ENCODE peak calls at places on chromosomes 16 and 17, in ten cellular contexts. B is dorsolateral prefrontal cortex, X is Peyer's patch, N is HCT116, Q is epithelial cell of esophagus, K is fibroblast of the aortic adventitia, D is body of pancreas, I is BE2C, F is WERI-Rb-1, Y is A549. S is an unnamed sample.

GRCh38 chr17:63785556-63785955 is 11.6 kb downstream of the DDX42 start:
- DNase-seq in X (no peak), N (no peak), Y (no peak), K (peak), I (no peak), D (no peak), B (no peak), Q (peak), F (no peak), S (no peak)

GRCh38 chr16:85936761-85937343 is 37.9 kb downstream of the IRF8 start:
- DNase-seq in X (no peak), Q (no peak), I (no peak), K (no peak), B (no peak), F (no peak), N (no peak), D (no peak), Y (no peak), S (no peak)

GRCh38 chr17:44417553-44417952 is 28.1 kb upstream of the ITGA2B start:
- DNase-seq in I (no peak), K (peak), B (no peak), Y (no peak), Q (peak), F (no peak), X (no peak), D (peak), N (peak), S (peak)

GRCh38 chr16:67774457-67774853 is 31.9 kb downstream of the RANBP10 start:
- DNase-seq in N (no peak), F (no peak), Y (no peak), K (no peak), D (no peak), B (no peak), I (no peak), Q (no peak), X (no peak), S (no peak)

GRCh38 chr17:75684924-75685323 is 17.8 kb downstream of the SAP30BP start:
- DNase-seq in Q (peak), I (no peak), Y (no peak), D (peak), B (peak), F (no peak), K (peak), N (no peak), X (peak), S (no peak)

GRCh38 chr16:27700596-27700995 is 150.7 kb downstream of the KATNIP start:
- DNase-seq in D (no peak), I (no peak), Q (no peak), F (no peak), B (peak), K (no peak), X (no peak), Y (no peak), N (no peak), S (no peak)

GRCh38 chr16:55444754-55445485 is 34.1 kb upstream of the MMP2 start:
- DNase-seq in Y (no peak), N (no peak), I (no peak), Q (no peak), B (no peak), D (peak), F (no peak), X (no peak), K (no peak), S (no peak)

GRCh38 chr17:42895185-42895555 is 5.4 kb upstream of the G6PC1 start:
- DNase-seq in K (peak), F (no peak), I (no peak), X (peak), B (no peak), Y (peak), N (peak), Q (peak), D (peak), S (no peak)

GRCh38 chr16:61149709-61150108 is 886.5 kb downstream of the CDH8 start:
- DNase-seq in X (no peak), D (no peak), Y (no peak), B (no peak), K (no peak), F (no peak), I (no peak), N (no peak), Q (no peak), S (no peak)

DNA sequence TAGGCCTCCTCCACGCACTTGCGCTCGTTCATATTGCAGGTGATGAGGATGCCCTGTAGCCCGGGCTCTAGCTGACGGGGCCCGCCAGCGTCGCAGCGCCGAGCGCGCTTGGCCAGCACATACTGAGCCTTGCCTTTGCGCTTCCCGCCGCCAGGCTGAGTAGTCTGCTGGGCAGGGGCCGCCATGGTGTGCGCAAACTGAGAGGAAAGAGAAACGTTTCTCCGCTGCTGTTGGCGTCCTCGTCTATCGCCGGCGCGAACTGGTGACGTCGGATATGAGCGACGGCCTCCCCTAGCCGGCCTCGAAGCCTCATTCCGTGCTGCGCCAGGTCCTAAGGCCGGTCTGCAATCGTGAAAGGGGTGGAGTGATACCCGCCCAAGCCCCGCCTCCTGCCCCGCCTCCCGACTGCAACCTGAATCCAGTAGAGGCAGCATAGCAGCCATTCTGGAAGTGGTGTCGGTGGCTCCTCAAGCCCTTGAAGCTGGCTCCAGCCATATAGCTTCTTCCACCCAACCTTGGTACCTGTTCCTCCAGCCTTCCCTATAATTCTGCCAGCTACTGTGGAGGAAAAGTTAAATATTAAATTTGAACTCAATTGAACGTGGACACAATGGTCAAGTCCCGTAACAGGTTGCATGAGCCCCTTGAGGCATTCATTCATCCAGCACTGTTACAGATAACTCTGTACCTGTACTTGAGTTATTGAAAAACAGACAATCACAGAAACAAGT is at the start of gene THUMPD1:
- DNase-seq in K (peak), F (peak), I (peak), X (peak), B (peak), D (peak), Y (peak), Q (peak), N (peak), S (peak)
- TF ChIP-seq CTCF in K (peak), F (no peak), I (no peak), X (no peak), B (peak), D (no peak), Y (no peak), Q (peak), N (no peak), S (peak)

GRCh38 chr17:47692137-47692894 is 1.6 kb upstream of the TBKBP1 start:
- DNase-seq in I (no peak), K (no peak), Q (no peak), N (no peak), D (no peak), X (no peak), Y (no peak), B (no peak), F (peak), S (no peak)
- H3K4me3 ChIP-seq in I (no peak), K (no peak), Q (no peak), N (no peak), D (no peak), X (no peak), Y (no peak), B (no peak), F (no peak), S (no peak)

DNA sequence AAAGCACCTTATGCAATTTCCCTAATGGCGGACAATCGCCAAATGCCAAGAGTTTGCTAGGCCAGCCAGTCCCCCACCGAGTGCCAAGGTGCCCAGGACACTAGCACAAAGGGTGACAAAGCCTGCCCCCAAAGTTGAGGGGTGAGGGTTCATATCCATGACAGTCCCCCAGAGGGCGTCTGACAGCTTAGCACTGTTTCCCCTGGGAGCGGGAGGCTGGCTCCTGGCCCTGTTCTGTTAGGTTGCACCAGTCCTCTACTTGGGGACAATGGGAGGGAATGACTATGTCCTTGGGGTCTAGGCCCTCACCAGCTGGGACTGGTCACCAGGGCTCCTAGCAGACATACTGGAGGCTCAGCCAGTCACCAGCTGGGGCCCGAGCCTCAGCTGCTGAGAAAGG is 66.9 kb downstream of the MYO18A start:
- DNase-seq in D (no peak), B (no peak), F (peak), Y (no peak), N (no peak), Q (no peak), K (no peak), X (no peak), I (peak), S (no peak)
- TF ChIP-seq CTCF in D (no peak), B (peak), F (peak), Y (no peak), N (no peak), Q (no peak), K (no peak), X (no peak), I (peak), S (peak)

DNA sequence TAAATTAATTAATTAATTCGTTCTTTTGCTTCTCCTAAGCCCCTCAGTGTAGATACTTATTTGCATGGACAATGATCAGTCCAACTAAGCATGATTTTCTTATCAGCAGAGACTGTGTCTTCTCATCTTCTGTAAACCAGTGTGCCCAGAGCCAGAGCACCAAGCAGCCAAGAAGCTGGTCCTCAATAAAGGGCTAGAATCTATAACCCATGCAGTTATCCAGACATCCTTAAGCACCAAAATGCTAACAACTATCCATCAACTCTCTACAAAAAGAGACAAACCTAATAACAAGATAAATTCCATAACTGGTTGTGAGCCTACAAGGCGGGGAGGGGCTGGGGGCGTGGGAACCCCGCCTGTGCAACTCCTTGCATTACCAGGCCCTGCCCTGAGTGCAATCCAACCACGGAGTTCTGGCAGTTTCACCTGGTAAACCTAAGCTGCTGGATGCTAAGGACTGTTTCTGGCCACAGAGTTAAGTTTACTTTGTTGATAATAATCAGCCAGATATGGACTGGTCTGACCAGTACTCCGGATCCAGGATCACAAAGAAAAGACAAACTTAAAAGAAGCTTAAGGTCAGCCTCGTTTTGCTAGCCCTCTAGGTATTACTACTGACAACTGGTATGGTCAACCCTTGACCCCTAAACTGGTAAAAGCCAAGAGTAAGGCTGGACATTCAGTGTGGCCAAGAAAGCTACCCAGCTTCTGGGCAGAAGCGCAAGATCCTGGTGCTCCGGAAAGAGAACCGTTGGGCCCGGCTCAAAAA is 51.5 kb downstream of the ZFHX3 start:
- DNase-seq in X (no peak), I (no peak), Q (peak), N (no peak), Y (no peak), F (no peak), B (no peak), D (peak), K (no peak), S (no peak)
- H3K4me3 ChIP-seq in X (no peak), I (no peak), Q (no peak), N (no peak), Y (no peak), F (no peak), B (no peak), D (no peak), K (no peak), S (no peak)

GRCh38 chr16:2753523-2754020 is 1.1 kb downstream of the SRRM2 start:
- DNase-seq in K (peak), F (no peak), I (no peak), N (no peak), D (no peak), Y (no peak), Q (no peak), B (no peak), X (peak), S (no peak)

GRCh38 chr16:2751577-2752034 is 832 bp upstream of the SRRM2 start:
- DNase-seq in F (peak), D (no peak), Y (peak), K (no peak), X (peak), B (no peak), N (peak), I (peak), Q (no peak), S (peak)

GRCh38 chr16:2752850-2753522 is 548 bp downstream of the SRRM2 start:
- DNase-seq in X (peak), I (peak), Y (peak), D (peak), F (peak), B (peak), N (peak), Q (peak), K (peak), S (peak)

GRCh38 chr16:2749936-2750335 is 2.5 kb upstream of the SRRM2 start:
- DNase-seq in X (peak), D (no peak), N (no peak), Y (no peak), Q (no peak), K (no peak), B (no peak), F (no peak), I (no peak), S (no peak)

DNA sequence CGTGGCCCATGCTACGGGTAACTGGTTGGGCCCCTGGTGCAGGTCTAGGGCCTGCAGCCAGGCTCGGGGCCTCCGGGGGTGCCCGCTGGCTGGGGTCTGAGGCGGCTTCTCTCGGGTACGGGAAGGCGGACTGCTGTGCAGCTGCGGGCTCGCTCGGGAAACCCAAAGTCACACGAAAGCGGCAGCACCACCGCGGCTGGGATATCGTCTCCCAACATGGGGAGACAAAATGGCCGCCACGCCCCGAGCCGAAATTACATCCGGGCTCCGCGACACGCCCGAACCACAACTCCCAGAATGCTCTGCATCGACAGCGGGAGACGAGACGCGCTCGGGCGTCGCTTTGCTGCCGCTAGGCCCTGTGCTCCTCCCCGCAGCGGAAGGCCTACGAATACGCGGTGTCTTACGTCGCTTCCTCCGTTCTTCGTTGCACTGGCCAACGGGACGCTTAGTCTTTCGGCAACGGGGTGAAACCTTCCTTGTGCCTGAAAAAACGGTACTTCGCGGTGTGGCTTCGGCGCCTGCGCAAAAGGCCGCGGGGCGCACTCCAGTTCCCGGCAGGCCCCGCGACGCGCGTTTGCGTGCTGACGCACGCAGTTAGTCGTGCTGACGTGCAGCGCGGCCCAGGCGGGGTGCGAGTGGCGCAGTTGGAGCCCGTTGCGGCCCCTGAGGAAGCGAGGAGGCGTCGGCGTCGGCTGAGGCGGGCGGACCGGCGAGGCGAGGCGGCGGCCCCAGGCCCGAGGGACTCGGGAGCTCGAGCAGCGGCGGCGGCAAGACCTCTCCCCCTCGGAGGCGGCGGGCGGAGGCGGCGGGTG is at the start of gene SRRM2:
- DNase-seq in Q (peak), X (peak), Y (peak), K (peak), I (peak), B (peak), D (peak), F (peak), N (peak), S (peak)
- TF ChIP-seq CTCF in Q (no peak), X (peak), Y (no peak), K (no peak), I (no peak), B (peak), D (no peak), F (no peak), N (no peak), S (no peak)

GRCh38 chr17:82505296-82505695 is 14.2 kb upstream of the FOXK2 start:
- DNase-seq in X (no peak), D (no peak), I (no peak), Q (no peak), F (no peak), Y (no peak), B (no peak), N (no peak), K (no peak), S (no peak)

GRCh38 chr17:82507631-82508175 is 11.8 kb upstream of the FOXK2 start:
- DNase-seq in B (no peak), F (no peak), X (no peak), Q (no peak), K (no peak), Y (no peak), I (no peak), N (no peak), D (no peak), S (no peak)

GRCh38 chr17:82503094-82503727 is 16.3 kb upstream of the FOXK2 start:
- DNase-seq in B (no peak), X (no peak), K (no peak), Y (no peak), N (no peak), I (no peak), Q (no peak), D (no peak), F (no peak), S (no peak)

GRCh38 chr17:82502207-82502606 is 17.3 kb upstream of the FOXK2 start:
- DNase-seq in D (no peak), X (no peak), I (no peak), F (no peak), K (peak), Q (peak), N (no peak), Y (no peak), B (no peak), S (no peak)

GRCh38 chr17:82503728-82504308 is 15.7 kb upstream of the FOXK2 start:
- DNase-seq in Y (no peak), F (no peak), B (no peak), X (no peak), Q (no peak), K (no peak), N (no peak), I (no peak), D (no peak), S (no peak)
- H3K4me3 ChIP-seq in Y (no peak), F (no peak), B (no peak), X (no peak), Q (no peak), K (no peak), N (no peak), I (no peak), D (no peak), S (no peak)

GRCh38 chr16:75052481-75053211 is 53.8 kb downstream of the ZNRF1 start:
- DNase-seq in Y (no peak), B (no peak), K (no peak), D (no peak), F (no peak), Q (no peak), I (no peak), X (no peak), N (no peak), S (no peak)
- TF ChIP-seq CTCF in Y (no peak), B (no peak), K (no peak), D (no peak), F (no peak), Q (no peak), I (no peak), X (no peak), N (no peak), S (no peak)

DNA sequence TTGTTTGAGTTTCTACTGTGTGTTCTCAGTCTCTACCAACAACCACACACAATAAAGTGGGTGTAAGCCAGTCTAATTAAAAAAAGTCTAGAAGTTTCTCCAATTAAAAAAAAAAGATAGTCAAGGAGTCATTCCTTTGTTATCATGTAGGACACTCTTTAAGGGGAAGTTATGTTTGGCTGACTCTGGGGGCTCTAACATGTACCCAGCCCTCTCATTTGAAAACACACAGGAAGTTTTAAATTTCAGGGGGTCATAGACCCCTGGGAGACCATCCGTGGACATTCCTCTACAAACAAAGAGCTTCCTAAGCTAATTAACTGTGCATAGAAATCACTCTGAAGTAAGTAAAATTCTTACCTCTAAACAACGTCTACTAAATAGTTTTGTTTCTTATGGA is 66.4 kb upstream of the ADAMTS18 start:
- DNase-seq in X (no peak), Y (no peak), K (no peak), D (no peak), N (no peak), Q (no peak), B (no peak), I (no peak), F (no peak), S (no peak)
- H3K4me3 ChIP-seq in X (no peak), Y (no peak), K (no peak), D (no peak), N (no peak), Q (no peak), B (no peak), I (no peak), F (no peak), S (no peak)

GRCh38 chr17:38868968-38869646 is 751 bp upstream of the LASP1 start:
- DNase-seq in Y (peak), D (peak), B (peak), Q (peak), N (peak), X (peak), I (peak), F (peak), K (peak), S (no peak)
- TF ChIP-seq CTCF in Y (peak), D (no peak), B (peak), Q (peak), N (peak), X (peak), I (peak), F (peak), K (peak), S (peak)

GRCh38 chr17:38747385-38748328 is 479 bp downstream of the PCGF2 start:
- DNase-seq in F (peak), B (no peak), X (peak), K (no peak), Q (no peak), Y (no peak), I (peak), D (no peak), N (no peak), S (no peak)

GRCh38 chr17:38746004-38746892 is 1.9 kb downstream of the PCGF2 start:
- DNase-seq in X (peak), Y (no peak), K (no peak), F (no peak), N (no peak), Q (no peak), B (no peak), I (no peak), D (no peak), S (no peak)

GRCh38 chr17:38746893-38747384 is 1.2 kb downstream of the PCGF2 start:
- DNase-seq in D (no peak), Q (no peak), I (no peak), N (no peak), Y (no peak), B (no peak), F (no peak), K (no peak), X (no peak), S (no peak)

GRCh38 chr17:38743556-38744171 is 4.5 kb downstream of the PCGF2 start:
- DNase-seq in B (no peak), X (peak), N (no peak), I (no peak), D (peak), Q (no peak), K (no peak), F (no peak), Y (no peak), S (no peak)

GRCh38 chr17:38745545-38745944 is 2.6 kb downstream of the PCGF2 start:
- DNase-seq in I (peak), F (no peak), K (no peak), D (no peak), Q (no peak), X (peak), B (no peak), N (no peak), Y (no peak), S (no peak)
- H3K4me3 ChIP-seq in I (peak), F (no peak), K (peak), D (no peak), Q (no peak), X (no peak), B (no peak), N (no peak), Y (no peak), S (peak)